ENCODE peak calls at places on chromosomes 2 and 18, in five cellular contexts. J is NCI-H1105, R is pons, Q is fibroblast of mammary gland, O is kidney epithelial cell. B is an unnamed sample.

GRCh38 chr2:206241767-206242166 is 32.7 kb upstream of the ZDBF2 start:
- DNase-seq in J (no peak), R (no peak), Q (peak), O (no peak), B (no peak)

GRCh38 chr2:99682280-99683060 is 192.7 kb upstream of the REV1 start:
- DNase-seq in J (no peak), R (no peak), Q (no peak), O (no peak), B (peak)

GRCh38 chr2:598043-598802 is 79.0 kb downstream of the TMEM18 start:
- DNase-seq in J (no peak), R (no peak), Q (peak), O (no peak), B (peak)

GRCh38 chr2:216601632-216602409 is 31.4 kb upstream of the IGFBP2 start:
- DNase-seq in J (no peak), R (no peak), Q (no peak), O (no peak), B (no peak)

GRCh38 chr2:239370876-239371725 is 29.7 kb downstream of the HDAC4 start:
- DNase-seq in J (no peak), R (no peak), Q (no peak), O (no peak), B (no peak)

GRCh38 chr2:7588295-7588694 is 671.1 kb downstream of the RNF144A start:
- DNase-seq in J (no peak), R (no peak), Q (peak), O (no peak), B (no peak)

GRCh38 chr2:1572638-1573037 is 159.4 kb downstream of the TPO start:
- DNase-seq in J (no peak), R (no peak), Q (peak), O (no peak), B (peak)

GRCh38 chr2:132975490-132976105 is 305.6 kb upstream of the LYPD1 start:
- DNase-seq in J (no peak), R (no peak), Q (no peak), O (no peak), B (no peak)

GRCh38 chr2:39994151-39994550 is 215.1 kb upstream of the THUMPD2 start:
- DNase-seq in J (no peak), R (no peak), Q (peak), O (peak), B (peak)

GRCh38 chr2:55804535-55804934 is 110.9 kb upstream of the PNPT1 start:
- DNase-seq in J (no peak), R (peak), Q (no peak), O (no peak), B (no peak)

GRCh38 chr2:229205704-229206103 is 65.4 kb downstream of the PID1 start:
- DNase-seq in J (no peak), R (peak), Q (no peak), O (no peak), B (no peak)

GRCh38 chr2:48601349-48601748 is 16.3 kb upstream of the GTF2A1L start:
- DNase-seq in J (no peak), R (peak), Q (peak), O (no peak), B (peak)

GRCh38 chr18:79411614-79412526 is 16.1 kb downstream of the NFATC1 start:
- DNase-seq in J (no peak), R (no peak), Q (no peak), O (no peak), B (peak)

GRCh38 chr2:63053889-63054725 is 3.5 kb downstream of the OTX1 start:
- DNase-seq in J (no peak), R (no peak), Q (no peak), O (no peak), B (no peak)

GRCh38 chr2:68251855-68252406 is 401 bp downstream of the PPP3R1 start:
- DNase-seq in J (no peak), R (no peak), Q (no peak), O (no peak), B (no peak)

GRCh38 chr18:9613550-9614400 is 584 bp downstream of the PPP4R1 start:
- DNase-seq in J (peak), R (peak), Q (no peak), O (no peak), B (peak)

GRCh38 chr2:145091011-145091744 is 571.3 kb upstream of the ZEB2 start:
- DNase-seq in J (no peak), R (no peak), Q (peak), O (no peak), B (peak)

GRCh38 chr2:205768815-205769493 is 86.7 kb downstream of the NRP2 start:
- DNase-seq in J (no peak), R (no peak), Q (peak), O (no peak), B (peak)

GRCh38 chr18:48990497-48991298 is 39.9 kb upstream of the SMAD7 start:
- DNase-seq in J (no peak), R (no peak), Q (peak), O (peak), B (peak)

GRCh38 chr2:48530033-48530804 is at the start of gene STON1:
- DNase-seq in J (no peak), R (no peak), Q (peak), O (no peak), B (peak)

GRCh38 chr2:38697116-38697840 is 31.4 kb downstream of the GALM start:
- DNase-seq in J (no peak), R (no peak), Q (no peak), O (no peak), B (no peak)

GRCh38 chr2:237201461-237202287 is 116.0 kb downstream of the COPS8 start:
- DNase-seq in J (no peak), R (no peak), Q (peak), O (peak), B (peak)

GRCh38 chr2:123738643-123739042 is 286.4 kb upstream of the CNTNAP5 start:
- DNase-seq in J (no peak), R (no peak), Q (peak), O (no peak), B (no peak)

GRCh38 chr2:63990072-63990471 is 29.2 kb downstream of the VPS54 start:
- DNase-seq in J (no peak), R (no peak), Q (no peak), O (no peak), B (no peak)